ENCODE peak calls at places on chromosomes 4 and X, in seven cellular contexts. A is IMR-90, L is neuronal stem cell, Y is H1, P is H9, O is mesendoderm, T is mesenchymal stem cell. N is an unnamed sample.
A peak's percentile ranks its signal among the peaks of the same experiment; 100 is the strongest.

GRCh38 chrX:7168366-7168765 is 20.4 kb upstream of the PUDP start:
- DNase-seq in A (no peak), L (no peak), Y (no peak), P (no peak), O (no peak), T (no peak), N (no peak)

GRCh38 chr4:93147524-93148212 is 680.9 kb upstream of the ATOH1 start:
- DNase-seq in A (no peak), L (peak; percentile 29), Y (peak; percentile 56), P (peak; percentile 79), O (peak; percentile 91), T (no peak), N (no peak)

GRCh38 chr4:104205116-104205515 is 289.6 kb downstream of the CXXC4 start:
- DNase-seq in A (no peak), L (no peak), Y (no peak), P (no peak), O (no peak), T (no peak), N (no peak)

GRCh38 chr4:98260047-98260578 is 1.1 kb upstream of the RAP1GDS1 start:
- DNase-seq in A (peak; percentile 10), L (no peak), Y (no peak), P (peak; percentile 62), O (peak; percentile 77), T (no peak), N (no peak)

GRCh38 chr4:152079543-152080293 is 318.9 kb upstream of the GATB start:
- DNase-seq in A (no peak), L (no peak), Y (no peak), P (no peak), O (no peak), T (no peak), N (no peak)

GRCh38 chr4:76016383-76016782 is 6.9 kb downstream of the CXCL10 start:
- DNase-seq in A (no peak), L (no peak), Y (no peak), P (peak; percentile 57), O (peak; percentile 44), T (no peak), N (peak; percentile 73)

GRCh38 chrX:7147431-7147977 is at the start of gene STS:
- DNase-seq in A (peak; percentile 14), L (peak; percentile 8), Y (no peak), P (peak; percentile 34), O (peak; percentile 46), T (peak; percentile 30), N (peak; percentile 62)

GRCh38 chrX:19776753-19777152 is 110.6 kb downstream of the SH3KBP1 start:
- DNase-seq in A (no peak), L (no peak), Y (no peak), P (no peak), O (no peak), T (no peak), N (no peak)

GRCh38 chr4:57154191-57154590 is 44.0 kb upstream of the IGFBP7 start:
- DNase-seq in A (peak; percentile 23), L (no peak), Y (no peak), P (no peak), O (peak; percentile 56), T (peak; percentile 65), N (peak; percentile 25)

GRCh38 chr4:48093949-48094550 is 40.0 kb downstream of the TXK start:
- DNase-seq in A (peak; percentile 7), L (no peak), Y (peak; percentile 15), P (no peak), O (peak; percentile 82), T (peak; percentile 38), N (no peak)

GRCh38 chrX:40513012-40513411 is 67.8 kb upstream of the ATP6AP2 start:
- DNase-seq in A (no peak), L (no peak), Y (no peak), P (no peak), O (no peak), T (no peak), N (no peak)

GRCh38 chr4:154727540-154727939 is 16.3 kb upstream of the LRAT start:
- DNase-seq in A (no peak), L (no peak), Y (no peak), P (no peak), O (no peak), T (no peak), N (no peak)

GRCh38 chr4:74649193-74649592 is 145.1 kb downstream of the BTC start:
- DNase-seq in A (no peak), L (no peak), Y (no peak), P (no peak), O (no peak), T (no peak), N (no peak)

GRCh38 chr4:98430708-98431403 is 169.7 kb downstream of the RAP1GDS1 start:
- DNase-seq in A (peak; percentile 96), L (no peak), Y (no peak), P (no peak), O (peak; percentile 61), T (peak; percentile 70), N (peak; percentile 63)

GRCh38 chrX:110082156-110082555 is 79.2 kb downstream of the TMEM164 start:
- DNase-seq in A (peak; percentile 93), L (no peak), Y (no peak), P (no peak), O (no peak), T (peak; percentile 81), N (no peak)

GRCh38 chrX:43375146-43375545 is 281.0 kb upstream of the MAOA start:
- DNase-seq in A (no peak), L (no peak), Y (no peak), P (no peak), O (no peak), T (no peak), N (no peak)

GRCh38 chrX:43380704-43381103 is 275.4 kb upstream of the MAOA start:
- DNase-seq in A (no peak), L (no peak), Y (no peak), P (no peak), O (no peak), T (no peak), N (no peak)
- H3K18ac ChIP-seq in A (no peak overlapping the region), L (no peak overlapping the region), Y (no peak overlapping the region), P (no peak overlapping the region), O (no peak overlapping the region), T (no peak overlapping the region), N (no peak overlapping the region)

GRCh38 chr4:884259-884658 is 47.9 kb downstream of the GAK start:
- DNase-seq in A (no peak), L (no peak), Y (no peak), P (no peak), O (no peak), T (no peak), N (no peak)
- H2AK5ac ChIP-seq in A (no peak overlapping the region), L (no peak overlapping the region), Y (no peak overlapping the region), P (no peak overlapping the region), O (no peak overlapping the region), T (no peak overlapping the region), N (no peak overlapping the region)

DNA sequence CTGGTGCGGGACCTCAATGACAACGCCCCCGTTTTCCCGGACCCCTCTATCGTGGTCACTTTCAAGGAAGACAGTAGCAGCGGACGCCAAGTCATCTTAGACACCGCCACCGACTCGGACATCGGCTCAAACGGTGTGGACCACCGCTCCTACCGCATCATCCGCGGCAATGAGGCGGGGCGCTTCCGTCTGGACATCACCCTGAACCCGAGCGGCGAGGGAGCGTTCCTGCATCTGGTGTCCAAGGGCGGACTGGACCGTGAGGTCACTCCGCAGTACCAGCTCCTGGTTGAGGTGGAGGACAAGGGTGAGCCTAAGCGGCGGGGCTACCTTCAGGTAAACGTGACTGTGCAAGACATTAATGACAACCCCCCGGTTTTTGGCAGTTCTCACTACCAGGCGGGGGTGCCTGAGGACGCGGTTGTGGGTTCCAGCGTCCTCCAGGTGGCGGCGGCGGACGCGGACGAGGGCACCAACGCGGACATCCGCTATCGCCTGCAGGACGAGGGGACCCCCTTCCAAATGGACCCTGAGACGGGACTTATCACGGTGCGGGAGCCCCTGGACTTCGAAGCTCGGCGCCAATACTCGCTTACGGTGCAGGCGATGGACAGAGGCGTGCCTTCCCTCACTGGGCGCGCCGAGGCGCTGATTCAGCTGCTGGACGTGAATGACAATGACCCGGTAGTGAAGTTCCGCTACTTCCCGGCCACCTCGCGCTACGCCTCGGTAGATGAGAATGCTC is 2.2 kb downstream of the FAT4 start:
- DNase-seq in A (peak; percentile 35), L (peak; percentile 30), Y (no peak), P (peak; percentile 64), O (peak; percentile 59), T (peak; percentile 64), N (no peak)
- H3K27ac ChIP-seq in A (peak overlapping the region; percentile 65), L (no peak overlapping the region), Y (no peak overlapping the region), P (no peak overlapping the region), O (no peak overlapping the region), T (no peak overlapping the region), N (no peak overlapping the region)

DNA sequence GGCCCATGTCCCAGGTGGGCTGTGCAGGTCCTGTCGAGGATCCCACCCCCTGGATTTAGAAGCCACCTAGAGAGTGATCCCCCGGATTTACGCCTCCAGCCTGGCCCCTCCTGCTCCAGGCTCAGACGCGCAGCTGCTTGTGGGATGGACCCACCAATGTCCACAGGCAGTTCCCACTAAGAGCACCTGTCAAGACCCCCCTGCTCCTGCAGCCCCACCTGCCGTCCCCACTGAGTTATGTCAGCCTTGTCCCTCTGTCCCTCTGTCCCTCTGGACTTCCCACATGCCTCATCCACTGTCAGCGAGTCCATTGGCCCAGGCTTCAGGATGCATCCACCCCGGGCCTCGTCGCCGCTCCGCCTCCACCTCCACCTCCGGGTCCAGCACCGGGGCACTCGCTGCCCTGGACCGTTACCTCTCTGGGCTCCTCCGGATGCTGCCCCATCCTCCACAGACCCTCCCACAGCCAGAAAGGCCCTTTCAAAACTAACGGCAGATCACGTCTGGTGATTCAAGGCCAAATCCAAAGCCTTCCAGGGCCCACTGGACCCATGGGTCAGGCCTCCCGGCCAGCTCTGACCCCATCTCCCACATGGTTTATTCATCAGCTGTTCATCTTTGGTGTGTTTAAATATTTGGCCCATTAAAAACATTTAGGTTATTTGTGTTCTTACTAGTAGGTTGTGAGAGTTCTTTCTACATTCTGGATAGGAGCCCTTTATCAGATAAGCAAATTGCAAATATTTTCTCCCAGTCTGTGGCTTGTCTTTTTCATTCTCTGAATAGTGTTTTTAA is 28.3 kb downstream of the HTRA3 start:
- DNase-seq in A (no peak), L (no peak), Y (no peak), P (no peak), O (no peak), T (no peak), N (peak; percentile 41)
- H3K18ac ChIP-seq in A (no peak overlapping the region), L (peak overlapping the region; percentile 2), Y (no peak overlapping the region), P (no peak overlapping the region), O (no peak overlapping the region), T (no peak overlapping the region), N (no peak overlapping the region)

GRCh38 chr4:177077572-177077971 is 232.1 kb upstream of the NEIL3 start:
- DNase-seq in A (no peak), L (no peak), Y (no peak), P (no peak), O (no peak), T (no peak), N (no peak)
- H2AK5ac ChIP-seq in A (no peak overlapping the region), L (no peak overlapping the region), Y (no peak overlapping the region), P (no peak overlapping the region), O (no peak overlapping the region), T (no peak overlapping the region), N (no peak overlapping the region)